ENCODE peak calls at places on chromosomes 1 and 21, in eight cellular contexts. H is AG08395; W is SHP77 treated with DMSO at 0.1 percent for 48 hours; C is tibial artery; X is glutamatergic neuron; U is LNCaP clone FGC; Y is CD8-positive, alpha-beta memory T cell; V is Ammon's horn. Q is an unnamed sample.

GRCh38 chr1:17438977-17439249 is 564 bp downstream of the RCC2 start:
- DNase-seq in U (no peak), Y (peak), X (peak), W (no peak), C (no peak), V (no peak), H (no peak), Q (no peak)

GRCh38 chr1:23475134-23475628 is 8.8 kb downstream of the ASAP3 start:
- DNase-seq in H (peak), V (peak), C (no peak), Y (no peak), X (no peak), W (no peak), U (no peak), Q (no peak)

GRCh38 chr1:198463709-198464108 is 76.8 kb downstream of the ATP6V1G3 start:
- DNase-seq in C (no peak), U (no peak), W (no peak), V (no peak), Y (no peak), H (no peak), X (no peak), Q (no peak)

GRCh38 chr21:28714795-28715464 is 277.7 kb downstream of the LTN1 start:
- DNase-seq in V (no peak), X (no peak), C (no peak), U (no peak), H (no peak), W (no peak), Y (no peak), Q (no peak)

GRCh38 chr1:161391611-161392010 is 23.9 kb upstream of the CFAP126 start:
- DNase-seq in H (no peak), Y (no peak), X (no peak), U (no peak), C (no peak), V (no peak), W (no peak), Q (no peak)

GRCh38 chr21:15514073-15514946 is 215.5 kb upstream of the USP25 start:
- DNase-seq in V (peak), U (no peak), X (no peak), C (no peak), W (no peak), H (no peak), Y (peak), Q (no peak)

GRCh38 chr1:78718566-78718965 is 68.9 kb downstream of the IFI44 start:
- DNase-seq in X (no peak), W (no peak), Y (no peak), U (no peak), C (no peak), H (no peak), V (no peak), Q (no peak)

GRCh38 chr1:95042286-95042685 is 30.5 kb downstream of the ALG14 start:
- DNase-seq in U (peak), H (no peak), X (no peak), C (no peak), W (no peak), V (no peak), Y (no peak), Q (no peak)

GRCh38 chr1:53116307-53116810 is 26.1 kb downstream of the SLC1A7 start:
- DNase-seq in V (no peak), W (no peak), H (no peak), X (no peak), U (no peak), Y (no peak), C (no peak), Q (no peak)

GRCh38 chr1:226883630-226884029 is 13.2 kb downstream of the PSEN2 start:
- DNase-seq in X (no peak), Y (no peak), H (no peak), U (no peak), V (no peak), W (no peak), C (peak), Q (no peak)

GRCh38 chr1:107450899-107451664 is 310.2 kb downstream of the NTNG1 start:
- DNase-seq in C (no peak), H (no peak), X (no peak), V (no peak), Y (no peak), U (no peak), W (no peak), Q (no peak)

GRCh38 chr21:45531393-45532215 is 10.6 kb downstream of the SLC19A1 start:
- DNase-seq in W (no peak), U (no peak), V (no peak), H (no peak), C (no peak), Y (no peak), X (peak), Q (no peak)

GRCh38 chr1:231803353-231803752 is 176.8 kb downstream of the DISC1 start:
- DNase-seq in V (peak), C (peak), W (no peak), H (no peak), X (no peak), U (no peak), Y (no peak), Q (no peak)

GRCh38 chr1:66244429-66244828 is 289.5 kb upstream of the SGIP1 start:
- DNase-seq in U (no peak), H (peak), V (peak), C (no peak), Y (no peak), W (no peak), X (no peak), Q (no peak)

GRCh38 chr1:235101558-235102258 is 26.9 kb downstream of the TOMM20 start:
- DNase-seq in X (no peak), W (no peak), V (no peak), C (no peak), H (peak), U (no peak), Y (no peak), Q (no peak)

GRCh38 chr21:28442624-28443023 is 550.1 kb downstream of the LTN1 start:
- DNase-seq in C (no peak), W (no peak), X (no peak), U (no peak), Y (no peak), H (peak), V (no peak), Q (no peak)

GRCh38 chr1:196660912-196661311 is 9.1 kb downstream of the CFH start:
- DNase-seq in W (peak), Y (peak), X (no peak), U (no peak), C (no peak), V (peak), H (peak), Q (no peak)

GRCh38 chr1:211580303-211580687 is 1.3 kb upstream of the SLC30A1 start:
- DNase-seq in Y (no peak), U (no peak), X (no peak), C (no peak), H (no peak), V (peak), W (no peak), Q (no peak)

GRCh38 chr1:101309334-101310221 is 72.8 kb downstream of the S1PR1 start:
- DNase-seq in H (peak), W (no peak), V (peak), X (peak), Y (peak), U (no peak), C (peak), Q (no peak)

GRCh38 chr1:217184854-217185253 is 446.0 kb downstream of the GPATCH2 start:
- DNase-seq in U (no peak), W (no peak), Y (no peak), H (no peak), X (no peak), V (no peak), C (no peak), Q (no peak)

GRCh38 chr1:32627596-32628162 is 22.7 kb downstream of the ZBTB8OS start:
- DNase-seq in V (no peak), Y (peak), C (no peak), X (no peak), U (no peak), H (no peak), W (no peak), Q (no peak)

GRCh38 chr1:21619041-21619947 is 49.9 kb downstream of the RAP1GAP start:
- DNase-seq in U (no peak), H (no peak), V (no peak), W (no peak), C (no peak), Y (no peak), X (no peak), Q (no peak)

GRCh38 chr1:30083800-30084464 is 639.5 kb downstream of the MATN1 start:
- DNase-seq in H (peak), C (no peak), X (no peak), W (no peak), V (no peak), U (no peak), Y (no peak), Q (no peak)

GRCh38 chr1:151478923-151479322 is 19.6 kb upstream of the POGZ start:
- DNase-seq in W (no peak), U (no peak), C (no peak), X (no peak), Y (no peak), H (no peak), V (no peak), Q (no peak)

GRCh38 chr1:81834921-81835698 is 34.4 kb downstream of the ADGRL2 start:
- DNase-seq in X (no peak), H (peak), U (no peak), C (no peak), Y (no peak), V (no peak), W (no peak), Q (no peak)

GRCh38 chr1:180881806-180882509 is 30.7 kb upstream of the KIAA1614 start:
- DNase-seq in H (peak), V (peak), W (peak), Y (no peak), X (no peak), C (no peak), U (no peak), Q (no peak)

GRCh38 chr1:214983126-214983869 is 99.2 kb upstream of the KCNK2 start:
- DNase-seq in U (no peak), C (no peak), X (no peak), H (peak), V (no peak), W (no peak), Y (no peak), Q (no peak)

GRCh38 chr21:38327984-38328383 is 71.2 kb downstream of the KCNJ15 start:
- DNase-seq in U (no peak), Y (no peak), V (no peak), W (no peak), C (no peak), X (no peak), H (peak), Q (no peak)

GRCh38 chr21:18443686-18444085 is 40.1 kb upstream of the TMPRSS15 start:
- DNase-seq in X (no peak), H (no peak), U (no peak), W (no peak), Y (no peak), V (no peak), C (no peak), Q (no peak)

GRCh38 chr1:2595812-2596529 is 9.4 kb downstream of the PRXL2B start:
- DNase-seq in Y (no peak), C (no peak), V (no peak), H (no peak), X (no peak), U (no peak), W (no peak), Q (no peak)

GRCh38 chr1:61782771-61783170 is 40.5 kb downstream of the PATJ start:
- DNase-seq in W (no peak), C (no peak), H (no peak), V (no peak), U (no peak), X (no peak), Y (peak), Q (no peak)

GRCh38 chr1:33382651-33383415 is 48.1 kb downstream of the PHC2 start:
- DNase-seq in V (peak), U (no peak), X (no peak), C (no peak), H (no peak), Y (no peak), W (no peak), Q (no peak)

GRCh38 chr21:38858429-38859205 is 52.9 kb downstream of the ETS2 start:
- DNase-seq in U (no peak), H (no peak), V (no peak), C (no peak), Y (no peak), X (no peak), W (peak), Q (no peak)

GRCh38 chr1:226064816-226065248 is 2.3 kb downstream of the H3-3A start:
- DNase-seq in H (peak), C (peak), Y (peak), V (peak), X (no peak), W (peak), U (no peak), Q (no peak)

GRCh38 chr1:20216574-20216973 is 30.3 kb upstream of the PLA2G2C start:
- DNase-seq in X (no peak), C (no peak), U (no peak), Y (no peak), H (peak), W (peak), V (no peak), Q (no peak)